ENCODE peak calls at places on chromosomes 12 and 14, in eight cellular contexts. N is Daoy; D is GM12865; V is GF-D8; E is activated CD4-positive, alpha-beta T cell treated with anti-CD3 and anti-CD28 coated beads for 1 hour; F is amniotic stem cell; O is colonic mucosa; R is NCI-H2081. P is an unnamed sample.

GRCh38 chr14:91947196-91948184 is at the start of gene FBLN5:
- DNase-seq in N (peak), D (no peak), V (no peak), E (no peak), F (peak), O (peak), R (no peak), P (peak)

GRCh38 chr12:100187068-100187467 is 13.5 kb upstream of the ACTR6 start:
- DNase-seq in N (no peak), D (no peak), V (no peak), E (no peak), F (no peak), O (no peak), R (no peak), P (no peak)

GRCh38 chr12:59088673-59089072 is 168.4 kb upstream of the LRIG3 start:
- DNase-seq in N (no peak), D (no peak), V (no peak), E (no peak), F (no peak), O (no peak), R (no peak), P (no peak)

GRCh38 chr14:106318700-106319099 is 792.3 kb downstream of the TMEM121 start:
- DNase-seq in N (no peak), D (peak), V (no peak), E (peak), F (no peak), O (no peak), R (no peak), P (no peak)

GRCh38 chr12:87981495-87981894 is 47.7 kb downstream of the C12orf50 start:
- DNase-seq in N (no peak), D (no peak), V (no peak), E (no peak), F (no peak), O (no peak), R (no peak), P (no peak)

GRCh38 chr12:69123909-69124638 is 115.3 kb upstream of the CPSF6 start:
- DNase-seq in N (no peak), D (no peak), V (no peak), E (no peak), F (no peak), O (no peak), R (no peak), P (no peak)

GRCh38 chr14:104993808-104994591 is 8.4 kb downstream of the CLBA1 start:
- DNase-seq in N (no peak), D (no peak), V (no peak), E (no peak), F (no peak), O (no peak), R (no peak), P (no peak)

GRCh38 chr14:69519253-69519661 is 34.7 kb downstream of the PLEKHD1 start:
- DNase-seq in N (peak), D (no peak), V (no peak), E (no peak), F (no peak), O (no peak), R (no peak), P (no peak)

GRCh38 chr14:94056579-94057308 is 24.3 kb downstream of the DDX24 start:
- DNase-seq in N (no peak), D (peak), V (no peak), E (no peak), F (no peak), O (no peak), R (no peak), P (no peak)

GRCh38 chr12:121088208-121088585 is 44.5 kb upstream of the P2RX7 start:
- DNase-seq in N (no peak), D (no peak), V (no peak), E (no peak), F (no peak), O (no peak), R (no peak), P (no peak)

GRCh38 chr12:132392389-132393244 is 63.2 kb upstream of the GALNT9 start:
- DNase-seq in N (no peak), D (no peak), V (no peak), E (no peak), F (no peak), O (no peak), R (no peak), P (no peak)

GRCh38 chr14:56422703-56423213 is 156.8 kb upstream of the TMEM260 start:
- DNase-seq in N (peak), D (peak), V (no peak), E (no peak), F (peak), O (peak), R (peak), P (peak)

GRCh38 chr14:105097797-105098127 is 32.5 kb upstream of the GPR132 start:
- DNase-seq in N (no peak), D (no peak), V (no peak), E (no peak), F (no peak), O (no peak), R (no peak), P (no peak)

GRCh38 chr14:39827901-39828655 is 395.8 kb upstream of the FBXO33 start:
- DNase-seq in N (no peak), D (peak), V (no peak), E (no peak), F (no peak), O (no peak), R (no peak), P (no peak)

GRCh38 chr12:3741882-3742672 is 10.8 kb downstream of the CRACR2A start:
- DNase-seq in N (no peak), D (no peak), V (no peak), E (no peak), F (no peak), O (peak), R (no peak), P (no peak)

GRCh38 chr12:69886101-69886500 is 61.1 kb downstream of the MYRFL start:
- DNase-seq in N (no peak), D (no peak), V (no peak), E (no peak), F (no peak), O (no peak), R (no peak), P (no peak)

GRCh38 chr12:31236998-31237637 is 88.8 kb downstream of the SINHCAF start:
- DNase-seq in N (no peak), D (peak), V (no peak), E (no peak), F (no peak), O (peak), R (peak), P (no peak)

GRCh38 chr12:56153291-56154065 is 1.1 kb downstream of the MYL6B start:
- DNase-seq in N (no peak), D (no peak), V (no peak), E (no peak), F (no peak), O (no peak), R (no peak), P (no peak)

GRCh38 chr14:68523994-68524725 is 268.7 kb downstream of the ZFP36L1 start:
- DNase-seq in N (no peak), D (no peak), V (no peak), E (no peak), F (no peak), O (no peak), R (no peak), P (no peak)

GRCh38 chr12:124497039-124497438 is 70.4 kb downstream of the NCOR2 start:
- DNase-seq in N (no peak), D (no peak), V (no peak), E (no peak), F (no peak), O (no peak), R (no peak), P (no peak)

GRCh38 chr12:54412786-54413185 is 6.3 kb downstream of the ITGA5 start:
- DNase-seq in N (no peak), D (no peak), V (no peak), E (no peak), F (no peak), O (no peak), R (no peak), P (no peak)

GRCh38 chr12:88037770-88038169 is 8.6 kb upstream of the C12orf50 start:
- DNase-seq in N (no peak), D (no peak), V (no peak), E (no peak), F (no peak), O (no peak), R (no peak), P (no peak)

GRCh38 chr12:123995023-123995422 is 22.0 kb downstream of the ZNF664 start:
- DNase-seq in N (peak), D (no peak), V (no peak), E (no peak), F (no peak), O (no peak), R (no peak), P (no peak)

GRCh38 chr12:19095331-19095730 is 34.2 kb upstream of the PLEKHA5 start:
- DNase-seq in N (peak), D (no peak), V (no peak), E (no peak), F (no peak), O (no peak), R (no peak), P (no peak)

GRCh38 chr14:99326041-99326710 is 54.2 kb upstream of the BCL11B start:
- DNase-seq in N (no peak), D (no peak), V (no peak), E (no peak), F (no peak), O (peak), R (no peak), P (no peak)

GRCh38 chr14:38074754-38075153 is 132.9 kb upstream of the SSTR1 start:
- DNase-seq in N (no peak), D (no peak), V (no peak), E (no peak), F (no peak), O (no peak), R (no peak), P (no peak)

GRCh38 chr12:28294300-28294699 is 104.0 kb downstream of the CCDC91 start:
- DNase-seq in N (peak), D (peak), V (peak), E (no peak), F (no peak), O (no peak), R (no peak), P (no peak)

GRCh38 chr14:72924332-72924731 is 1.9 kb upstream of the DCAF4 start:
- DNase-seq in N (no peak), D (no peak), V (no peak), E (no peak), F (no peak), O (no peak), R (no peak), P (no peak)

GRCh38 chr14:100839573-100840175 is 13.8 kb downstream of the MEG3 start:
- DNase-seq in N (no peak), D (no peak), V (no peak), E (no peak), F (no peak), O (no peak), R (no peak), P (no peak)

GRCh38 chr12:12467701-12468218 is 94.9 kb downstream of the DUSP16 start:
- DNase-seq in N (no peak), D (no peak), V (peak), E (no peak), F (no peak), O (no peak), R (no peak), P (no peak)

GRCh38 chr12:2958432-2959193 is 584 bp upstream of the TEAD4 start:
- DNase-seq in N (peak), D (peak), V (peak), E (no peak), F (peak), O (peak), R (peak), P (peak)

GRCh38 chr12:67193705-67194104 is 75.5 kb upstream of the CAND1 start:
- DNase-seq in N (peak), D (peak), V (no peak), E (no peak), F (peak), O (no peak), R (no peak), P (peak)

GRCh38 chr14:35050652-35051051 is 4.6 kb downstream of the FAM177A1 start:
- DNase-seq in N (peak), D (no peak), V (no peak), E (no peak), F (no peak), O (no peak), R (no peak), P (peak)

GRCh38 chr12:52082026-52082667 is 2.6 kb downstream of the SMIM41 start:
- DNase-seq in N (no peak), D (no peak), V (no peak), E (no peak), F (no peak), O (no peak), R (no peak), P (no peak)

GRCh38 chr12:32159925-32160324 is 53.3 kb downstream of the BICD1 start:
- DNase-seq in N (peak), D (no peak), V (no peak), E (no peak), F (no peak), O (no peak), R (no peak), P (no peak)

GRCh38 chr14:86574026-86574777 is 1044.3 kb downstream of the FLRT2 start:
- DNase-seq in N (peak), D (no peak), V (no peak), E (no peak), F (peak), O (no peak), R (no peak), P (peak)

GRCh38 chr14:68255697-68256178 is 436.2 kb downstream of the RAD51B start:
- DNase-seq in N (peak), D (no peak), V (no peak), E (no peak), F (no peak), O (no peak), R (no peak), P (no peak)

P was measured in HS-5.